ENCODE peak calls at places on chromosomes 5 and 9, in seven cellular contexts. G, F, C, W, M, L and O are unnamed samples. For H3K79me2, the result is how much of the 10 kb centered on the place peaks cover.

GRCh38 chr5:67196537-67197059 is at the start of gene CD180:
- DNase-seq in G (no peak), F (no peak), C (no peak), W (no peak), M (no peak), L (peak), O (no peak)

GRCh38 chr5:67315082-67315801 is 118.6 kb upstream of the CD180 start:
- DNase-seq in G (peak), F (peak), C (no peak), W (no peak), M (no peak), L (no peak), O (no peak)

GRCh38 chr5:173873296-173873922 is 14.7 kb upstream of the CPEB4 start:
- DNase-seq in G (no peak), F (no peak), C (no peak), W (no peak), M (no peak), L (no peak), O (no peak)

GRCh38 chr5:60633336-60633735 is 66.6 kb downstream of the DEPDC1B start:
- DNase-seq in G (peak), F (no peak), C (peak), W (no peak), M (no peak), L (no peak), O (no peak)

GRCh38 chr9:83937861-83938455 is 16.7 kb upstream of the KIF27 start:
- DNase-seq in G (peak), F (peak), C (peak), W (peak), M (peak), L (peak), O (peak)

GRCh38 chr9:35696520-35697215 is 6.9 kb upstream of the TPM2 start:
- DNase-seq in G (peak), F (peak), C (peak), W (peak), M (peak), L (peak), O (peak)

GRCh38 chr5:174609116-174609515 is 115.3 kb upstream of the MSX2 start:
- DNase-seq in G (no peak), F (no peak), C (no peak), W (no peak), M (peak), L (no peak), O (no peak)

GRCh38 chr9:649128-650074 is 192.1 kb upstream of the DMRT1 start:
- DNase-seq in G (no peak), F (no peak), C (no peak), W (no peak), M (no peak), L (peak), O (no peak)

GRCh38 chr5:73899916-73900315 is 273.9 kb downstream of the ARHGEF28 start:
- DNase-seq in G (no peak), F (no peak), C (no peak), W (no peak), M (no peak), L (no peak), O (no peak)

GRCh38 chr5:37816331-37816730 is 23.5 kb downstream of the GDNF start:
- DNase-seq in G (peak), F (no peak), C (no peak), W (no peak), M (no peak), L (no peak), O (no peak)

GRCh38 chr5:53211799-53212198 is 102.2 kb upstream of the MOCS2 start:
- DNase-seq in G (peak), F (no peak), C (no peak), W (no peak), M (peak), L (no peak), O (no peak)

GRCh38 chr5:128271071-128271470 is 187.5 kb downstream of the SLC12A2 start:
- DNase-seq in G (no peak), F (no peak), C (no peak), W (no peak), M (no peak), L (no peak), O (no peak)

GRCh38 chr5:34923694-34924461 is 5.5 kb upstream of the DNAJC21 start:
- DNase-seq in G (peak), F (no peak), C (peak), W (no peak), M (peak), L (no peak), O (no peak)

GRCh38 chr5:7902201-7902600 is 33.3 kb downstream of the MTRR start:
- DNase-seq in G (peak), F (no peak), C (no peak), W (no peak), M (no peak), L (no peak), O (no peak)

GRCh38 chr5:103889500-103890209 is 327.1 kb upstream of the NUDT12 start:
- DNase-seq in G (no peak), F (no peak), C (no peak), W (no peak), M (no peak), L (no peak), O (peak)

GRCh38 chr9:34459941-34460340 is 1.3 kb downstream of the DNAI1 start:
- DNase-seq in G (peak), F (no peak), C (no peak), W (no peak), M (no peak), L (no peak), O (no peak)

GRCh38 chr9:89625721-89626687 is 21.2 kb downstream of the GADD45G start:
- DNase-seq in G (no peak), F (no peak), C (no peak), W (no peak), M (no peak), L (no peak), O (no peak)

GRCh38 chr5:123511290-123511647 is 708 bp upstream of the CSNK1G3 start:
- DNase-seq in G (peak), F (peak), C (peak), W (no peak), M (no peak), L (no peak), O (no peak)

GRCh38 chr9:137294684-137295312 is 7.3 kb downstream of the NRARP start:
- DNase-seq in G (peak), F (peak), C (peak), W (peak), M (no peak), L (no peak), O (no peak)

GRCh38 chr5:151495330-151495729 is 47.9 kb downstream of the SLC36A1 start:
- DNase-seq in G (no peak), F (no peak), C (no peak), W (no peak), M (no peak), L (no peak), O (no peak)

GRCh38 chr9:125785187-125785840 is 38.1 kb downstream of the PBX3 start:
- DNase-seq in G (no peak), F (no peak), C (no peak), W (no peak), M (no peak), L (no peak), O (no peak)

GRCh38 chr9:76200315-76200714 is 193.9 kb downstream of the RFK start:
- DNase-seq in G (no peak), F (no peak), C (no peak), W (no peak), M (no peak), L (no peak), O (no peak)

GRCh38 chr5:56270058-56270457 is 36.9 kb upstream of the ANKRD55 start:
- DNase-seq in G (no peak), F (no peak), C (no peak), W (peak), M (no peak), L (peak), O (peak)

GRCh38 chr5:8864053-8864452 is 681.8 kb downstream of the SEMA5A start:
- DNase-seq in G (peak), F (peak), C (no peak), W (no peak), M (no peak), L (peak), O (peak)

GRCh38 chr5:78895616-78896015 is 89.5 kb downstream of the ARSB start:
- DNase-seq in G (peak), F (no peak), C (peak), W (no peak), M (no peak), L (no peak), O (no peak)

GRCh38 chr9:137457406-137458193 is 1.5 kb downstream of the NSMF start:
- DNase-seq in G (no peak), F (no peak), C (no peak), W (peak), M (no peak), L (no peak), O (no peak)

DNA sequence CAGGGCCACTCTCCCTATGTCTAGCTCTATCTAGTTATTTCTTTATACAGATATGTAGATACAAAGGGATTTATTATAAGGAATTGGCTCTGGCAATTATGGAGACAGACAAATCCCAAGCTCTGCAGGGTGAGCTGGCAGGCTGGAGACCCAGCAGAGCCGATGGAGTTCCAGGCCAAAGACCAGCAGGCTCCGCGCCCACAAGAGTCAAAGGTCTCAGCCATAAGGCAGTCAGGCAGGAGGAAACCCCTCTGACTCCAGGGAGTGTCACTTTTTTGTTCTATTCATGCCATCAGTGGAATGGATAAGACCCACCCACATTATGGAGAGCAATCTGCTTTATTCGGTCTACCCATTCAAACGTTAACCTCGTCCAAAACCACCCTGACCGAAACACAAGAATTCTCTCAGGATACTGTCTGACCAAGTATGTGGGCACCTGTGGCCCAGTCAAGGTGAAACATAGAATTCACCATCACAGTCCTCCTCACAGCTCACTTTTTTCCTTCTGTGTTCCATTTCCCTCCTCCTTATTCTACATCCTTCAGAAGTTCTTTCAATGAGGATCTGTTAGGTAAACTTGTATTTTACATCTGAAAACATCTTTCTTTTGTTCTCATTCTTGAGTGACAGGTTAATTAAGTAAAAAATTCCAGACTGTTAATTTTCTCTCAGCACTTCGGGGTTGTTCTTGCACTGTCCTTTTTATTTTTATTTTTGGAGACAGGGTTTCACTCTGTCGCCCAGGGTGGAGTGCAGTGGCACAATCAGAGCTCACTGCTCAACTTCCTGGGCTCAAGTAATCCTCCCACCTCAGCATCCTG is 21.2 kb downstream of the RNF130 start:
- DNase-seq in G (no peak), F (no peak), C (no peak), W (no peak), M (no peak), L (no peak), O (no peak)
- H3K79me2 ChIP-seq in G (under half), F (half or more), C (half or more), W (half or more), M (under half), L (under half), O (under half)

DNA sequence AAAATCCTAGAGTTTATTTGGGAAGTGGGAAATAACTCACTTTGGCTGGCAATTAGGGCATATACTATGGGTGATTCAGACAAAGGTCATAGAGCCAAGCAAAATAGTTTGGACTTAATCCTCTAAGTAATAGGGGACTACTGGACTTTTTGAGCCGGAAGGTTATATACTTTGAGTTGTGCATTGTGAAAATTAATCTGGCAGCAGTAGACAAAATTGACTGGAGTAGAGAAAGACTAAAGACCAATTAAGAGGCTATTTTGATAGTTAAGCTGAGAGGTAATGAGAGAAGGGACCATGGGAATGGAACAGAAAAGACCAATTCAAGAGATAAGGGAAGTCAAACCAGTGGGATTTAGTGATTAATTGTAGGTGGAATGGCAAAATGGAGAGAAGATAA is 28.9 kb downstream of the COX7C start:
- DNase-seq in G (no peak), F (no peak), C (no peak), W (no peak), M (no peak), L (no peak), O (no peak)
- H2AFZ ChIP-seq in G (no peak), F (no peak), C (no peak), W (no peak), M (no peak), L (no peak), O (no peak)

GRCh38 chr5:107542428-107542827 is 128.3 kb downstream of the EFNA5 start:
- DNase-seq in G (peak), F (no peak), C (peak), W (peak), M (peak), L (peak), O (no peak)
- TF ChIP-seq EZH2phosphoT487 in G (no peak), F (no peak), C (no peak), W (no peak), M (no peak), L (no peak), O (no peak)

DNA sequence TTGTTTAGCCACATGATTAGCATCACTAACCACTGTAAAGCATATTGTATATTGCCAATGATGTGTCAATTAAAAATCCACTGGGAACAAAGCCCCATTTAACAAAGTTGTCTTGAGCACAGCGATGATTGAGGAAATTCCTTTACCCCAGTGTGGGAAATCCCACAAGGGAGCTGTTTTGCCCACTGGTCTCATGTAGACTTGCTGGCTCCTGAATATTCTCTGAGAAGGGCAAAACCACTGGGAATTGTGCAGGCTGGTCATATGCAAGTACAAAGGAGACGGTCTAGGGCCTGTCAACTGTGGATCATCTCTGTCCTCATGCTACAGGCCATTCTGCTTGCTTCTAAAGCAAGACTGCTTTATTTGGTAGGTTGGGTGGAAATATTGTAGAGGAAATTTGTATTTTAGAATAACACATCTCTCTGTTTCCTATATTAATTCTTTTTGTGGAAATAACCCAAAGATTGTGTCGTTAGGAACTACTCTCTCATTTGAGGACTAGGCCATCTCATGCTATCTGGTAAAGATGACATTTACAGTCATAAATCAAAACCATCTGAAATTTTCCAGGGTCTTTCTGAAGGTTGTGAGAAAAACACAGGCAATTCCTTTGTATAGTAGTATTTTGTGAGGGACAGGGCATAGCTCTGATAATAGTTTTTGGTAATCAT is 60.2 kb downstream of the PARP8 start:
- DNase-seq in G (no peak), F (no peak), C (no peak), W (no peak), M (no peak), L (no peak), O (no peak)
- H3K79me2 ChIP-seq in G (under half), F (half or more), C (half or more), W (under half), M (under half), L (half or more), O (half or more)

GRCh38 chr9:24011206-24011605 is 185.2 kb upstream of the ELAVL2 start:
- DNase-seq in G (no peak), F (peak), C (no peak), W (no peak), M (no peak), L (no peak), O (no peak)
- H2AFZ ChIP-seq in G (no peak), F (no peak), C (no peak), W (no peak), M (no peak), L (no peak), O (no peak)

GRCh38 chr5:100903036-100903887 is at the start of gene ST8SIA4:
- DNase-seq in G (peak), F (peak), C (peak), W (peak), M (no peak), L (peak), O (peak)
- TF ChIP-seq EZH2phosphoT487 in G (no peak), F (peak), C (no peak), W (no peak), M (no peak), L (no peak), O (no peak)

DNA sequence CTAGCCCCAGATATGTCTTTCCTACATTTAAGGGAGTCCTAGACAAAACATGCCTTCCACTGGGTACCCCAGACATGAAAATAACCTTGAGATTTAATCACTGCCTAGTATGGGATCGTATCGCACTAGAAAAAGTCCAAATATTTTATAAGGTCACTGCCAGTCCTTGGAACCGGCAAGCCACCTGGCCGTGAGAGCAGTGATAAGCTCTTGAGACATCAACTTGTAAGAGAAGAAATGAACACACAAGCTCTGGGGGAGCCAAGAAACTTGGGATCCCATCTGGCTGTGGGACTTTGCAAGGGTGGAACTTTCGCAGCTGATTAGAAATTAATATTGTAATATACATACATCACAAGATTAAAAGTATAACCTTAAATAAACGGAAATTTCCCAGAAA is 21.5 kb downstream of the MYO10 start:
- DNase-seq in G (no peak), F (no peak), C (no peak), W (no peak), M (no peak), L (no peak), O (no peak)
- H3K79me2 ChIP-seq in G (half or more), F (half or more), C (half or more), W (half or more), M (half or more), L (under half), O (under half)

DNA sequence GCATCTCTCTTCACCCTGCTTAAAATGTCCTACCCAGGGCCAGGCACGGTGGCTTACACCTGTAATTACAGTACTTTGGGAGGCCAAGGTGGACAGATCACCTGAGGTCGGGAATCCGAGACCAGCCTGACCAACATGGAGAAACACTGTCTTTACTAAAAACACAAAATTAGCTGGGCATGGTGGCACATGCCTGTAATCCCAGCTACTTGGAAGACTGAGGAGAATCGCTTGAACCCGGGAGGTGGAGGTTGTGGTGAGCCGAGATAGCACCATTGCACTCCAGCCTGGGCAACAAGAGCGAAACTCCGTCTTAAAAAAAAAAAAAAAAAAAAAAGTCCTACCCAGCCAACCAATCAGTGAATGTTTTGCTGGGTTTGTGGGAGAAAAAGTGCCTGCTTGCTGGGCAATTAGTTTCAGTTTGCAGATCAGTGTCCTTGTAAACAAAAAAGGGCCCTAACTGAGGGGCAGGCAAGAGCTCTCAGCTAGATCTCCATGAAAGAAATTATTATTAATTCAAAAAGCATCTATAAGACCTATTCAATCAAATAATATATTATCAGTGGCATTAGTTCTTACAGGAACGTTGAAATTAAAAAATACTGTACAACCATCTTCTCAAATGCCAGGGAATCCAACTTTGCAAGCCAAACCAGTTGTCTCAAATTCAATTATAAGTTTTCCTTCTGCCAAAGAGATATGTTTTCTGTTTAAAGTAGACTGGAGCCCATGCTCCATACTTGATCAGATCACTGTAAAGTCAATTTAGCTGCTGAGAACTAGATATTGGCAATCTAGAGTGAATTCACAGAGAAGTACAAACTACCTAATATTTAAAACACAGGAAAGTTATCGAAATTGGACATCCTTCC is 3.9 kb downstream of the MEGF9 start:
- DNase-seq in G (peak), F (peak), C (no peak), W (peak), M (peak), L (peak), O (peak)
- H2AFZ ChIP-seq in G (peak), F (no peak), C (peak), W (peak), M (peak), L (peak), O (no peak)